ENCODE peak calls at places on chromosomes 12 and 14, in six cellular contexts. W is activated naive CD4-positive, alpha-beta T cell treated with Interleukin-2 at 50 U/mL for 16 hours; F is hepatic stellate cell; O is activated T-cell treated with anti-CD3 and anti-CD28 coated beads for 48 hours; P is A549; K is stimulated activated CD4-positive, alpha-beta T cell treated with anti-CD3 and anti-CD28 coated beads, Interleukin-4, amount 100 ng/mL, for 24 hours. J is an unnamed sample.

GRCh38 chr14:100577321-100577985 is 9.8 kb downstream of the BEGAIN start:
- DNase-seq in K (no peak), P (no peak), F (no peak), O (no peak), W (no peak), J (peak; percentile 34)

GRCh38 chr12:19144985-19145384 is 15.5 kb downstream of the PLEKHA5 start:
- DNase-seq in P (no peak), K (no peak), F (no peak), O (no peak), W (no peak), J (no peak)

GRCh38 chr12:64669270-64669842 is 59.1 kb downstream of the RASSF3 start:
- DNase-seq in W (peak; percentile 44), K (peak; percentile 41), O (no peak), P (no peak), F (no peak), J (peak; percentile 78)

GRCh38 chr12:107492393-107493134 is 193.0 kb upstream of the PWP1 start:
- DNase-seq in O (no peak), K (no peak), F (no peak), W (no peak), P (no peak), J (peak; percentile 78)

GRCh38 chr12:47935196-47935595 is 28.2 kb upstream of the TMEM106C start:
- DNase-seq in F (peak; percentile 76), O (no peak), W (no peak), K (no peak), P (no peak), J (no peak)

GRCh38 chr14:27199272-27199671 is 601.4 kb upstream of the NOVA1 start:
- DNase-seq in F (no peak), W (no peak), O (no peak), P (no peak), K (no peak), J (no peak)

GRCh38 chr12:30457621-30458289 is 237.9 kb downstream of the IPO8 start:
- DNase-seq in P (peak; percentile 43), W (no peak), O (no peak), K (no peak), F (peak; percentile 38), J (no peak)

GRCh38 chr12:70920251-70920851 is at the start of gene PTPRR:
- DNase-seq in W (no peak), F (no peak), P (no peak), K (no peak), O (no peak), J (peak; percentile 42)

GRCh38 chr12:90244232-90244631 is 535.6 kb upstream of the ATP2B1 start:
- DNase-seq in O (no peak), W (no peak), K (no peak), P (no peak), F (no peak), J (no peak)

GRCh38 chr12:6817056-6817455 is 4.6 kb upstream of the GPR162 start:
- DNase-seq in O (no peak), P (no peak), F (no peak), K (no peak), W (no peak), J (no peak)

GRCh38 chr12:94039914-94040313 is 108.5 kb upstream of the PLXNC1 start:
- DNase-seq in K (no peak), W (no peak), P (no peak), F (no peak), O (no peak), J (no peak)

GRCh38 chr14:64682173-64682710 is 22.0 kb upstream of the PLEKHG3 start:
- DNase-seq in F (peak; percentile 67), P (peak; percentile 28), K (no peak), O (no peak), W (no peak), J (no peak)

GRCh38 chr14:81991998-81992397 is 458.3 kb upstream of the SEL1L start:
- DNase-seq in P (no peak), O (no peak), K (no peak), F (no peak), W (no peak), J (no peak)

GRCh38 chr14:24243336-24243836 is 963 bp upstream of the TINF2 start:
- DNase-seq in P (no peak), O (no peak), W (no peak), K (no peak), F (no peak), J (peak; percentile 59)

GRCh38 chr14:77259025-77259715 is 11.8 kb downstream of the NGB start:
- DNase-seq in O (no peak), P (no peak), F (no peak), K (no peak), W (no peak), J (no peak)

GRCh38 chr12:67426067-67426466 is 156.9 kb downstream of the CAND1 start:
- DNase-seq in O (no peak), F (no peak), W (no peak), K (no peak), P (no peak), J (no peak)

GRCh38 chr14:65412881-65413738 is 580 bp downstream of the FUT8 start:
- DNase-seq in P (peak; percentile 77), F (peak; percentile 66), K (peak; percentile 66), W (peak; percentile 67), O (peak; percentile 21), J (peak; percentile 86)

GRCh38 chr14:92135269-92135668 is 13.5 kb downstream of the CPSF2 start:
- DNase-seq in P (peak; percentile 59), O (no peak), F (peak; percentile 15), W (no peak), K (no peak), J (no peak)

GRCh38 chr12:121490401-121491257 is 90.2 kb downstream of the KDM2B start:
- DNase-seq in P (no peak), W (no peak), F (no peak), O (no peak), K (no peak), J (no peak)